ENCODE peak calls at places on chromosomes 13 and 19, in four cellular contexts. J is HuH-7, O is endothelial cell of umbilical vein, I is AG04450. E is an unnamed sample.

GRCh38 chr13:26534036-26534726 is 23.3 kb upstream of the WASF3 start:
- DNase-seq in J (no peak), O (no peak), I (no peak), E (no peak)

GRCh38 chr13:94550030-94550738 is 45.8 kb downstream of the TGDS start:
- DNase-seq in J (peak), O (no peak), I (peak), E (peak)

GRCh38 chr19:32688315-32688714 is 3.3 kb upstream of the NUDT19 start:
- DNase-seq in J (no peak), O (no peak), I (no peak), E (no peak)

GRCh38 chr13:27952931-27953670 is 16.0 kb downstream of the CDX2 start:
- DNase-seq in J (no peak), O (no peak), I (no peak), E (no peak)

GRCh38 chr19:5131866-5132561 is 163.1 kb downstream of the KDM4B start:
- DNase-seq in J (no peak), O (no peak), I (no peak), E (no peak)

GRCh38 chr13:32911506-32911905 is 104.7 kb upstream of the KL start:
- DNase-seq in J (peak), O (no peak), I (no peak), E (no peak)

GRCh38 chr19:1857648-1858326 is 5.6 kb downstream of the KLF16 start:
- DNase-seq in J (no peak), O (no peak), I (no peak), E (no peak)

GRCh38 chr13:64993514-64994164 is 2236.5 kb downstream of the PCDH9 start:
- DNase-seq in J (no peak), O (no peak), I (no peak), E (no peak)

GRCh38 chr19:42249769-42250168 is 5.2 kb downstream of the ERF start:
- DNase-seq in J (no peak), O (no peak), I (no peak), E (no peak)

GRCh38 chr19:49954092-49954825 is 6.7 kb downstream of the SIGLEC11 start:
- DNase-seq in J (no peak), O (no peak), I (no peak), E (no peak)

GRCh38 chr13:101218484-101218883 is 197.8 kb downstream of the NALCN start:
- DNase-seq in J (no peak), O (no peak), I (no peak), E (no peak)

GRCh38 chr13:64332048-64332447 is 2898.1 kb downstream of the PCDH9 start:
- DNase-seq in J (no peak), O (no peak), I (no peak), E (no peak)

GRCh38 chr13:41513600-41513999 is 56.2 kb downstream of the RGCC start:
- DNase-seq in J (no peak), O (no peak), I (no peak), E (no peak)

GRCh38 chr13:73076013-73076412 is 17.2 kb downstream of the KLF5 start:
- DNase-seq in J (no peak), O (no peak), I (no peak), E (no peak)

GRCh38 chr13:31773538-31773937 is 34.2 kb downstream of the RXFP2 start:
- DNase-seq in J (no peak), O (peak), I (no peak), E (peak)

GRCh38 chr19:58562126-58563033 is 4.0 kb upstream of the UBE2M start:
- DNase-seq in J (no peak), O (peak), I (no peak), E (no peak)

GRCh38 chr13:101149735-101150380 is 266.4 kb downstream of the NALCN start:
- DNase-seq in J (no peak), O (peak), I (peak), E (no peak)

GRCh38 chr13:98839826-98840769 is 87.6 kb upstream of the SLC15A1 start:
- DNase-seq in J (peak), O (peak), I (no peak), E (peak)

GRCh38 chr19:6580313-6580712 is 10.6 kb downstream of the CD70 start:
- DNase-seq in J (no peak), O (peak), I (no peak), E (no peak)

GRCh38 chr19:6032381-6032780 is 54.4 kb upstream of the RANBP3 start:
- DNase-seq in J (no peak), O (no peak), I (no peak), E (no peak)

GRCh38 chr19:29550896-29551295 is 25.1 kb downstream of the VSTM2B start:
- DNase-seq in J (no peak), O (no peak), I (no peak), E (no peak)

GRCh38 chr13:49814551-49815270 is 22.2 kb upstream of the KPNA3 start:
- DNase-seq in J (no peak), O (no peak), I (no peak), E (no peak)

GRCh38 chr19:3292958-3293529 is 68.6 kb downstream of the CELF5 start:
- DNase-seq in J (no peak), O (no peak), I (no peak), E (no peak)

GRCh38 chr13:62626771-62627170 is 1211.1 kb upstream of the PCDH20 start:
- DNase-seq in J (no peak), O (no peak), I (no peak), E (no peak)

GRCh38 chr13:36715841-36716240 is 42.0 kb downstream of the SERTM1 start:
- DNase-seq in J (no peak), O (no peak), I (no peak), E (no peak)

GRCh38 chr19:4062576-4063368 is 3.9 kb downstream of the ZBTB7A start:
- DNase-seq in J (no peak), O (no peak), I (no peak), E (no peak)

GRCh38 chr19:39411006-39411831 is 1.2 kb upstream of the PLEKHG2 start:
- DNase-seq in J (peak), O (no peak), I (no peak), E (no peak)

GRCh38 chr19:34475026-34475974 is 6.3 kb upstream of the WTIP start:
- DNase-seq in J (no peak), O (peak), I (peak), E (no peak)

GRCh38 chr19:13978306-13978705 is 26.0 kb downstream of the DCAF15 start:
- DNase-seq in J (no peak), O (peak), I (no peak), E (no peak)

GRCh38 chr19:33303791-33304759 is 1.7 kb upstream of the CEBPA start:
- DNase-seq in J (no peak), O (no peak), I (no peak), E (no peak)

GRCh38 chr19:42985588-42985987 is 40.7 kb downstream of the PSG11 start:
- DNase-seq in J (no peak), O (no peak), I (no peak), E (no peak)

GRCh38 chr19:58364127-58364526 is 1.6 kb upstream of the ZNF497 start:
- DNase-seq in J (no peak), O (no peak), I (no peak), E (no peak)

E was measured in pulmonary artery endothelial cell.